ENCODE peak calls at places on chromosome 12, in six cellular contexts. One of them, this sample, is unnamed.

GRCh38 chr12:2539938-2540337 is 254.8 kb upstream of the FKBP4 start:
- DNase-seq in iris pigment epithelial cell: no peak
- DNase-seq in Peyer's patch: no peak
- DNase-seq in colonic mucosa: no peak
- DNase-seq in HT1080: no peak
- DNase-seq in ureter: no peak
- DNase-seq in this sample: no peak

GRCh38 chr12:18576104-18576622 is 161.6 kb downstream of the PLCZ1 start:
- DNase-seq in iris pigment epithelial cell: peak
- DNase-seq in Peyer's patch: no peak
- DNase-seq in colonic mucosa: no peak
- DNase-seq in HT1080: no peak
- DNase-seq in ureter: no peak
- DNase-seq in this sample: no peak

GRCh38 chr12:119444462-119445044 is 110.0 kb downstream of the CCDC60 start:
- DNase-seq in iris pigment epithelial cell: peak
- DNase-seq in Peyer's patch: peak
- DNase-seq in colonic mucosa: peak
- DNase-seq in HT1080: peak
- DNase-seq in ureter: peak
- DNase-seq in this sample: peak

GRCh38 chr12:62761658-62762057 is 173.3 kb downstream of the PPM1H start:
- DNase-seq in iris pigment epithelial cell: no peak
- DNase-seq in Peyer's patch: no peak
- DNase-seq in colonic mucosa: no peak
- DNase-seq in HT1080: no peak
- DNase-seq in ureter: no peak
- DNase-seq in this sample: no peak

GRCh38 chr12:51631591-51631990 is 40.6 kb downstream of the SCN8A start:
- DNase-seq in iris pigment epithelial cell: peak
- DNase-seq in Peyer's patch: no peak
- DNase-seq in colonic mucosa: no peak
- DNase-seq in HT1080: peak
- DNase-seq in ureter: no peak
- DNase-seq in this sample: no peak

GRCh38 chr12:3129301-3130052 is 52.3 kb downstream of the TSPAN9 start:
- DNase-seq in iris pigment epithelial cell: peak
- DNase-seq in Peyer's patch: no peak
- DNase-seq in colonic mucosa: no peak
- DNase-seq in HT1080: peak
- DNase-seq in ureter: no peak
- DNase-seq in this sample: no peak

GRCh38 chr12:51056242-51056641 is 8.1 kb downstream of the LETMD1 start:
- DNase-seq in iris pigment epithelial cell: peak
- DNase-seq in Peyer's patch: no peak
- DNase-seq in colonic mucosa: no peak
- DNase-seq in HT1080: peak
- DNase-seq in ureter: no peak
- DNase-seq in this sample: no peak

GRCh38 chr12:76083246-76083735 is 1.2 kb downstream of the NAP1L1 start:
- DNase-seq in iris pigment epithelial cell: no peak
- DNase-seq in Peyer's patch: no peak
- DNase-seq in colonic mucosa: no peak
- DNase-seq in HT1080: no peak
- DNase-seq in ureter: no peak
- DNase-seq in this sample: no peak

GRCh38 chr12:125999643-126000042 is 934.4 kb downstream of the AACS start:
- DNase-seq in iris pigment epithelial cell: no peak
- DNase-seq in Peyer's patch: no peak
- DNase-seq in colonic mucosa: no peak
- DNase-seq in HT1080: no peak
- DNase-seq in ureter: no peak
- DNase-seq in this sample: no peak

GRCh38 chr12:12549426-12549825 is 13.2 kb downstream of the DUSP16 start:
- DNase-seq in iris pigment epithelial cell: no peak
- DNase-seq in Peyer's patch: no peak
- DNase-seq in colonic mucosa: no peak
- DNase-seq in HT1080: no peak
- DNase-seq in ureter: no peak
- DNase-seq in this sample: no peak

GRCh38 chr12:111034911-111035577 is 114.7 kb upstream of the MYL2 start:
- DNase-seq in iris pigment epithelial cell: no peak
- DNase-seq in Peyer's patch: no peak
- DNase-seq in colonic mucosa: no peak
- DNase-seq in HT1080: no peak
- DNase-seq in ureter: no peak
- DNase-seq in this sample: no peak

GRCh38 chr12:6963741-6964446 is 6.6 kb downstream of the PHB2 start:
- DNase-seq in iris pigment epithelial cell: no peak
- DNase-seq in Peyer's patch: no peak
- DNase-seq in colonic mucosa: peak
- DNase-seq in HT1080: no peak
- DNase-seq in ureter: no peak
- DNase-seq in this sample: no peak

GRCh38 chr12:87796961-87797516 is 232.2 kb downstream of the C12orf50 start:
- DNase-seq in iris pigment epithelial cell: peak
- DNase-seq in Peyer's patch: no peak
- DNase-seq in colonic mucosa: no peak
- DNase-seq in HT1080: no peak
- DNase-seq in ureter: no peak
- DNase-seq in this sample: no peak

GRCh38 chr12:107287436-107288413 is 194.4 kb upstream of the CRY1 start:
- DNase-seq in iris pigment epithelial cell: no peak
- DNase-seq in Peyer's patch: no peak
- DNase-seq in colonic mucosa: no peak
- DNase-seq in HT1080: peak
- DNase-seq in ureter: no peak
- DNase-seq in this sample: peak

GRCh38 chr12:26205946-26206345 is 10.6 kb downstream of the SSPN start:
- DNase-seq in iris pigment epithelial cell: no peak
- DNase-seq in Peyer's patch: no peak
- DNase-seq in colonic mucosa: no peak
- DNase-seq in HT1080: no peak
- DNase-seq in ureter: no peak
- DNase-seq in this sample: no peak

GRCh38 chr12:30145351-30146017 is 361.7 kb upstream of the TMTC1 start:
- DNase-seq in iris pigment epithelial cell: peak
- DNase-seq in Peyer's patch: no peak
- DNase-seq in colonic mucosa: no peak
- DNase-seq in HT1080: no peak
- DNase-seq in ureter: no peak
- DNase-seq in this sample: no peak

GRCh38 chr12:111404362-111405148 is 1.2 kb upstream of the SH2B3 start:
- DNase-seq in iris pigment epithelial cell: peak
- DNase-seq in Peyer's patch: peak
- DNase-seq in colonic mucosa: peak
- DNase-seq in HT1080: peak
- DNase-seq in ureter: peak
- DNase-seq in this sample: peak

GRCh38 chr12:64792128-64792527 is 32.3 kb upstream of the TBC1D30 start:
- DNase-seq in iris pigment epithelial cell: no peak
- DNase-seq in Peyer's patch: no peak
- DNase-seq in colonic mucosa: no peak
- DNase-seq in HT1080: no peak
- DNase-seq in ureter: no peak
- DNase-seq in this sample: no peak

GRCh38 chr12:51262758-51263177 is 7.4 kb downstream of the SMAGP start:
- DNase-seq in iris pigment epithelial cell: peak
- DNase-seq in Peyer's patch: peak
- DNase-seq in colonic mucosa: peak
- DNase-seq in HT1080: peak
- DNase-seq in ureter: no peak
- DNase-seq in this sample: peak

GRCh38 chr12:2183556-2184541 is 131.1 kb downstream of the CACNA1C start:
- DNase-seq in iris pigment epithelial cell: peak
- DNase-seq in Peyer's patch: no peak
- DNase-seq in colonic mucosa: no peak
- DNase-seq in HT1080: no peak
- DNase-seq in ureter: no peak
- DNase-seq in this sample: no peak

GRCh38 chr12:79127268-79127895 is 262.8 kb downstream of the SYT1 start:
- DNase-seq in iris pigment epithelial cell: peak
- DNase-seq in Peyer's patch: no peak
- DNase-seq in colonic mucosa: no peak
- DNase-seq in HT1080: peak
- DNase-seq in ureter: no peak
- DNase-seq in this sample: no peak

GRCh38 chr12:29314421-29314820 is 66.6 kb downstream of the ERGIC2 start:
- DNase-seq in iris pigment epithelial cell: no peak
- DNase-seq in Peyer's patch: no peak
- DNase-seq in colonic mucosa: no peak
- DNase-seq in HT1080: no peak
- DNase-seq in ureter: no peak
- DNase-seq in this sample: no peak

GRCh38 chr12:29158364-29158763 is 9.3 kb downstream of the FAR2 start:
- DNase-seq in iris pigment epithelial cell: no peak
- DNase-seq in Peyer's patch: no peak
- DNase-seq in colonic mucosa: no peak
- DNase-seq in HT1080: no peak
- DNase-seq in ureter: no peak
- DNase-seq in this sample: no peak

This sample was measured in activated CD4-positive, alpha-beta T cell treated with anti-CD3 and anti-CD28 coated beads, Interleukin-2, amount 50 U/mL, for 1 hour.